ENCODE peak calls at places on chromosomes 11 and 22, in eight cellular contexts. One of them, this sample, is unnamed.

GRCh38 chr11:297666-298405 is 1.5 kb downstream of the IFITM5 start:
- DNase-seq in upper lobe of right lung: peak; percentile 63
- DNase-seq in GM23338: no peak
- DNase-seq in epithelial cell of proximal tubule: no peak
- DNase-seq in body of pancreas: peak; percentile 51
- DNase-seq in left ventricle myocardium inferior: peak; percentile 46
- DNase-seq in dorsolateral prefrontal cortex: peak; percentile 33
- DNase-seq in K562: peak; percentile 70
- DNase-seq in this sample: no peak

GRCh38 chr11:41963406-41963805 is 504.0 kb upstream of the LRRC4C start:
- DNase-seq in upper lobe of right lung: no peak
- DNase-seq in GM23338: no peak
- DNase-seq in epithelial cell of proximal tubule: no peak
- DNase-seq in body of pancreas: no peak
- DNase-seq in dorsolateral prefrontal cortex: no peak
- DNase-seq in K562: no peak
- DNase-seq in left ventricle myocardium inferior: no peak
- DNase-seq in this sample: no peak

GRCh38 chr11:12715941-12716340 is 41.7 kb downstream of the TEAD1 start:
- DNase-seq in epithelial cell of proximal tubule: no peak
- DNase-seq in upper lobe of right lung: no peak
- DNase-seq in GM23338: no peak
- DNase-seq in left ventricle myocardium inferior: no peak
- DNase-seq in K562: no peak
- DNase-seq in dorsolateral prefrontal cortex: no peak
- DNase-seq in body of pancreas: no peak
- DNase-seq in this sample: no peak

GRCh38 chr11:250740-251299 is 14.0 kb downstream of the PSMD13 start:
- DNase-seq in GM23338: peak; percentile 85
- DNase-seq in epithelial cell of proximal tubule: no peak
- DNase-seq in upper lobe of right lung: no peak
- DNase-seq in left ventricle myocardium inferior: peak; percentile 57
- DNase-seq in K562: peak; percentile 48
- DNase-seq in body of pancreas: peak; percentile 73
- DNase-seq in dorsolateral prefrontal cortex: no peak
- DNase-seq in this sample: peak; percentile 66

GRCh38 chr22:28923826-28924732 is 40.7 kb downstream of the ZNRF3 start:
- DNase-seq in left ventricle myocardium inferior: no peak
- DNase-seq in K562: no peak
- DNase-seq in GM23338: peak; percentile 30
- DNase-seq in dorsolateral prefrontal cortex: peak; percentile 52
- DNase-seq in upper lobe of right lung: peak; percentile 86
- DNase-seq in epithelial cell of proximal tubule: no peak
- DNase-seq in body of pancreas: peak; percentile 84
- DNase-seq in this sample: peak; percentile 34

GRCh38 chr22:46193898-46194310 is 43.6 kb downstream of the PPARA start:
- DNase-seq in epithelial cell of proximal tubule: no peak
- DNase-seq in K562: peak; percentile 47
- DNase-seq in left ventricle myocardium inferior: no peak
- DNase-seq in dorsolateral prefrontal cortex: no peak
- DNase-seq in upper lobe of right lung: no peak
- DNase-seq in body of pancreas: no peak
- DNase-seq in GM23338: no peak
- DNase-seq in this sample: no peak

GRCh38 chr11:6648505-6648904 is 7.1 kb downstream of the DCHS1 start:
- DNase-seq in dorsolateral prefrontal cortex: no peak
- DNase-seq in left ventricle myocardium inferior: no peak
- DNase-seq in upper lobe of right lung: no peak
- DNase-seq in epithelial cell of proximal tubule: no peak
- DNase-seq in GM23338: no peak
- DNase-seq in body of pancreas: no peak
- DNase-seq in K562: no peak
- DNase-seq in this sample: no peak

GRCh38 chr11:24295360-24295759 is 201.5 kb upstream of the LUZP2 start:
- DNase-seq in body of pancreas: no peak
- DNase-seq in upper lobe of right lung: no peak
- DNase-seq in K562: no peak
- DNase-seq in epithelial cell of proximal tubule: no peak
- DNase-seq in dorsolateral prefrontal cortex: no peak
- DNase-seq in GM23338: no peak
- DNase-seq in left ventricle myocardium inferior: no peak
- DNase-seq in this sample: no peak

GRCh38 chr22:28947125-28947524 is 63.8 kb downstream of the ZNRF3 start:
- DNase-seq in GM23338: no peak
- DNase-seq in left ventricle myocardium inferior: no peak
- DNase-seq in upper lobe of right lung: no peak
- DNase-seq in dorsolateral prefrontal cortex: no peak
- DNase-seq in K562: no peak
- DNase-seq in body of pancreas: no peak
- DNase-seq in epithelial cell of proximal tubule: no peak
- DNase-seq in this sample: no peak

GRCh38 chr11:87422566-87422965 is 384.8 kb downstream of the TMEM135 start:
- DNase-seq in upper lobe of right lung: no peak
- DNase-seq in left ventricle myocardium inferior: no peak
- DNase-seq in K562: no peak
- DNase-seq in body of pancreas: no peak
- DNase-seq in dorsolateral prefrontal cortex: no peak
- DNase-seq in GM23338: no peak
- DNase-seq in epithelial cell of proximal tubule: no peak
- DNase-seq in this sample: peak; percentile 75

GRCh38 chr11:44564653-44565007 is 833 bp upstream of the CD82 start:
- DNase-seq in body of pancreas: peak; percentile 89
- DNase-seq in epithelial cell of proximal tubule: peak; percentile 50
- DNase-seq in left ventricle myocardium inferior: peak; percentile 84
- DNase-seq in K562: peak; percentile 27
- DNase-seq in GM23338: peak; percentile 42
- DNase-seq in dorsolateral prefrontal cortex: no peak
- DNase-seq in upper lobe of right lung: peak; percentile 90
- DNase-seq in this sample: peak; percentile 98

GRCh38 chr11:126824035-126824607 is 176.4 kb downstream of the KIRREL3 start:
- DNase-seq in upper lobe of right lung: no peak
- DNase-seq in left ventricle myocardium inferior: no peak
- DNase-seq in epithelial cell of proximal tubule: no peak
- DNase-seq in body of pancreas: peak; percentile 20
- DNase-seq in GM23338: peak; percentile 45
- DNase-seq in dorsolateral prefrontal cortex: no peak
- DNase-seq in K562: no peak
- DNase-seq in this sample: no peak

DNA sequence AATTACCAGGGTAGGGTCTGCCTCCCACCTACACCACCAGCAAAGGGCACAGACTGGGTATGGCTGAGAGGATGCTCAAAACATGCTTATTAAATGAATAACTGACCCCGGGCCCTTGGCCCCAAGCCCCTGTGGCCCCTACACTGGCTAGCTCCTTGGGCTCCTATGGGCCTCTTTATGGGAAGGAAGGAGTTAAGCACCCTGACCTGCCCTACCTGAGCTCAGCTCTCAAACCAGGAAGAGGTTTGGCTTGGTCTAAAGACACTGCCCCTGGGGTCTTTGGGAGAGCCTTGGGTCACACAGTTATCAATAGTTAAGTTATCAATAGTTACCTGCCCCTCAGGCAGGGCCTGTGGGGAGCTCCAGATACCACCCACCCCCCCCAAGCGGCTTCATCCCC is 1.2 kb downstream of the USH1C start:
- DNase-seq in left ventricle myocardium inferior: peak; percentile 0
- DNase-seq in body of pancreas: no peak
- DNase-seq in GM23338: no peak
- DNase-seq in K562: no peak
- DNase-seq in upper lobe of right lung: no peak
- DNase-seq in epithelial cell of proximal tubule: no peak
- DNase-seq in dorsolateral prefrontal cortex: no peak
- DNase-seq in this sample: no peak
- H3K4me3 ChIP-seq in left ventricle myocardium inferior: no peak overlapping the region
- H3K4me3 ChIP-seq in body of pancreas: no peak overlapping the region
- H3K4me3 ChIP-seq in GM23338: peak overlapping the region; percentile 89
- H3K4me3 ChIP-seq in K562: no peak overlapping the region
- H3K4me3 ChIP-seq in upper lobe of right lung: no peak overlapping the region
- H3K4me3 ChIP-seq in epithelial cell of proximal tubule: peak overlapping the region; percentile 89
- H3K4me3 ChIP-seq in dorsolateral prefrontal cortex: no peak overlapping the region
- H3K4me3 ChIP-seq in this sample: no peak overlapping the region

DNA sequence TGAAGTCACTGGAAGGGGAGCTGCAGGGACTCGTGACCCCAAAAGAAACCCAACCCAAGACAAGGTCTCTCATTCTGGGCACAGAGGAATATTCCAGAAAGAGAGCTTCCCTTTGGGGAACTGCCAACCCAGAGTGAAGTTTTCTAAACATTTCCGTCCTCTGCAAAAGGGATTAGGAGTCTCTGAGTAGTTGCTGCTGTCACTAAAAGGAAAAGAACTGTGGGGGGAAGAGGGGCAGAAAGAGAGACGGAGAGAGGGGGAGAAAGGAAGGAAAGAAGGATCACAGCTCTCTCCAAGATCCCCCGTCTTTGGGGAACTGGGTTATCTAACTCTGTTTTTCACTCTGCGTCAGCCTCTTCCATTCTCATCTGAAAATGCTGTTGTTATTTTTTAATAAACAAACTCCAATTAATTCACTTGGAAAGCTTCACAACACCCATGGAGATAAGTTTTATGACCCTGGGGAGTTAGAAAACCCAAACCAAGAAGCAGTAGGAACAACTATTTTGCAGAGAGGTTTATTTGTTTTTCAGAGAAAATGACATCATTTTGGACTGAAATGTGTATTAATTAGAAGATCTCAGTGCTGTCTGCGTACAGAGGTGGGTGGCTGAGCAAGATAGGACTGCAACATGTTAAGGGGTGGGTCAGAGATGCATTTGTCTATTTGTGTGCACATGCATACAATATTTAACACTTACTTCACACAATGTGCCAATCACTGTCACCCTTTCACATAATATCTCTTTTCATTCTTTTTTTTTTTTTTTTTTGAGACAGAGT is 918 bp downstream of the SCGB1A1 start:
- DNase-seq in upper lobe of right lung: no peak
- DNase-seq in epithelial cell of proximal tubule: no peak
- DNase-seq in left ventricle myocardium inferior: no peak
- DNase-seq in body of pancreas: no peak
- DNase-seq in K562: peak; percentile 39
- DNase-seq in GM23338: no peak
- DNase-seq in dorsolateral prefrontal cortex: no peak
- DNase-seq in this sample: no peak
- TF ChIP-seq CTCF in upper lobe of right lung: no peak
- TF ChIP-seq CTCF in epithelial cell of proximal tubule: no peak
- TF ChIP-seq CTCF in left ventricle myocardium inferior: no peak
- TF ChIP-seq CTCF in body of pancreas: no peak
- TF ChIP-seq CTCF in K562: no peak
- TF ChIP-seq CTCF in GM23338: no peak
- TF ChIP-seq CTCF in dorsolateral prefrontal cortex: no peak
- TF ChIP-seq CTCF in this sample: no peak

GRCh38 chr11:72584293-72584921 is 89.8 kb downstream of the PDE2A start:
- DNase-seq in epithelial cell of proximal tubule: no peak
- DNase-seq in upper lobe of right lung: peak; percentile 86
- DNase-seq in dorsolateral prefrontal cortex: peak; percentile 39
- DNase-seq in GM23338: peak; percentile 87
- DNase-seq in left ventricle myocardium inferior: peak; percentile 53
- DNase-seq in body of pancreas: peak; percentile 79
- DNase-seq in K562: peak; percentile 31
- DNase-seq in this sample: peak; percentile 51

GRCh38 chr11:72583616-72584292 is 90.5 kb downstream of the PDE2A start:
- DNase-seq in body of pancreas: no peak
- DNase-seq in dorsolateral prefrontal cortex: no peak
- DNase-seq in left ventricle myocardium inferior: no peak
- DNase-seq in epithelial cell of proximal tubule: no peak
- DNase-seq in upper lobe of right lung: no peak
- DNase-seq in GM23338: no peak
- DNase-seq in K562: no peak
- DNase-seq in this sample: no peak

GRCh38 chr11:72585762-72586590 is 88.2 kb downstream of the PDE2A start:
- DNase-seq in body of pancreas: peak; percentile 82
- DNase-seq in dorsolateral prefrontal cortex: peak; percentile 58
- DNase-seq in epithelial cell of proximal tubule: no peak
- DNase-seq in upper lobe of right lung: no peak
- DNase-seq in K562: peak; percentile 80
- DNase-seq in GM23338: peak; percentile 88
- DNase-seq in left ventricle myocardium inferior: peak; percentile 42
- DNase-seq in this sample: peak; percentile 65

GRCh38 chr11:72586591-72587090 is 87.6 kb downstream of the PDE2A start:
- DNase-seq in dorsolateral prefrontal cortex: peak; percentile 34
- DNase-seq in epithelial cell of proximal tubule: no peak
- DNase-seq in K562: peak; percentile 59
- DNase-seq in left ventricle myocardium inferior: no peak
- DNase-seq in body of pancreas: no peak
- DNase-seq in upper lobe of right lung: no peak
- DNase-seq in GM23338: no peak
- DNase-seq in this sample: no peak

GRCh38 chr11:72584933-72585597 is 89.2 kb downstream of the PDE2A start:
- DNase-seq in GM23338: no peak
- DNase-seq in epithelial cell of proximal tubule: no peak
- DNase-seq in body of pancreas: no peak
- DNase-seq in upper lobe of right lung: no peak
- DNase-seq in left ventricle myocardium inferior: no peak
- DNase-seq in dorsolateral prefrontal cortex: peak; percentile 13
- DNase-seq in K562: no peak
- DNase-seq in this sample: no peak
- H3K4me3 ChIP-seq in GM23338: peak overlapping the region; percentile 65
- H3K4me3 ChIP-seq in epithelial cell of proximal tubule: no peak overlapping the region
- H3K4me3 ChIP-seq in body of pancreas: no peak overlapping the region
- H3K4me3 ChIP-seq in upper lobe of right lung: no peak overlapping the region
- H3K4me3 ChIP-seq in left ventricle myocardium inferior: peak overlapping the region; percentile 38
- H3K4me3 ChIP-seq in dorsolateral prefrontal cortex: no peak overlapping the region
- H3K4me3 ChIP-seq in K562: no peak overlapping the region
- H3K4me3 ChIP-seq in this sample: no peak overlapping the region

DNA sequence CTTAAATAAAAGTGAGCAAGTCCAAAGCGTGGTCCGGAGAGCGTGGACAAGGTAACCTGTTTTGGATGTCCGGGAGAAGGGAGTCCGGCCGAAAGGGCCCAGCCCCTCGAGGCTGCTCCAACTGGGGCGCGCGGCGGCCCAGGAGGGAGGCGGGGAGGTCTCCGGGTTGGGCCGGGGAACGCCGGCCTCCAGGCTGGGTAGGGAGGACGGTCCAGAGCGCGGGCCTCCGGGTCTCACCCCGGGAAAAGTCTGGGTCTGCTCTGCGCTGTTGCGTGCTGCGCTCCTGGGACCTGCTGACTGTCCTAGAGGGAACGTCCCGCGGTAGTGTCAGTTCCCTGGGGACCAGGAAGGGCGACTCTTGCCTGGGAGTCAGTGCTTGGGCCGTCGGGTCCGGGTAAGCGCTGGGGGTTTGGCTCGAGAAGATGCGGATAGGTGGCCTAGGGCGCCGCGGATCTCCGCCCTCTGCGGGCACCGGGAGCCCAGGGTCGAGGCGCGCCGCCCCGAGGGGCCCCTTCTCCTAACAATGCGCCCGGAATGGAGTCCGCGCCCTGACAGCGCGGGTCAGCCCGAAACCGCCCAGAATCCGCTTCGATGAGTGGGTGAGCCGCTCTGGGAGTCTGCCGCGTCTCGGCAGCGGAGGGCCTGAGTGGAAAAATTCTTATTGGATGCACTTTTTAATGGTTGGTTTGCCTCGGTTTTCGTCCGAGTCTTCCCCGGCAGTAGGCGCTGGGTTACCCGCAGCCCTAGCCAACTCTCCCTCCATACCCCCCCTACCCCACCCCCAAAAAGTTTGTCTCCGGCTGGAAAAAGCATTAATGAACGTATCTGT is 908 bp upstream of the FLI1 start:
- DNase-seq in epithelial cell of proximal tubule: no peak
- DNase-seq in K562: no peak
- DNase-seq in left ventricle myocardium inferior: no peak
- DNase-seq in GM23338: peak; percentile 63
- DNase-seq in upper lobe of right lung: peak; percentile 73
- DNase-seq in body of pancreas: no peak
- DNase-seq in dorsolateral prefrontal cortex: no peak
- DNase-seq in this sample: peak; percentile 35
- TF ChIP-seq CTCF in epithelial cell of proximal tubule: no peak
- TF ChIP-seq CTCF in K562: no peak
- TF ChIP-seq CTCF in left ventricle myocardium inferior: no peak
- TF ChIP-seq CTCF in GM23338: no peak
- TF ChIP-seq CTCF in upper lobe of right lung: no peak
- TF ChIP-seq CTCF in body of pancreas: no peak
- TF ChIP-seq CTCF in dorsolateral prefrontal cortex: no peak
- TF ChIP-seq CTCF in this sample: no peak